ENCODE peak calls at places on chromosome 11, in ten cellular contexts. One of them, this sample, is unnamed.
A peak's percentile ranks its signal among the peaks of the same experiment; 100 is the strongest.

GRCh38 chr11:34155057-34155758 is 49.8 kb downstream of the NAT10 start:
- DNase-seq in thoracic aorta: no peak
- DNase-seq in left lung: peak; percentile 58
- DNase-seq in IMR-90: no peak
- DNase-seq in endothelial cell of umbilical vein: no peak
- DNase-seq in CD8-positive, alpha-beta T cell: no peak
- DNase-seq in fibroblast of lung: no peak
- DNase-seq in brain microvascular endothelial cell: no peak
- DNase-seq in kidney: peak; percentile 63
- DNase-seq in esophagus squamous epithelium: no peak
- DNase-seq in this sample: peak; percentile 61

GRCh38 chr11:59154585-59154984 is 11.9 kb downstream of the FAM111A start:
- DNase-seq in CD8-positive, alpha-beta T cell: no peak
- DNase-seq in kidney: no peak
- DNase-seq in brain microvascular endothelial cell: no peak
- DNase-seq in endothelial cell of umbilical vein: no peak
- DNase-seq in esophagus squamous epithelium: no peak
- DNase-seq in thoracic aorta: no peak
- DNase-seq in IMR-90: peak; percentile 26
- DNase-seq in left lung: no peak
- DNase-seq in fibroblast of lung: no peak
- DNase-seq in this sample: no peak

GRCh38 chr11:128658499-128658898 is 35.4 kb upstream of the FLI1 start:
- DNase-seq in endothelial cell of umbilical vein: no peak
- DNase-seq in IMR-90: no peak
- DNase-seq in kidney: no peak
- DNase-seq in left lung: no peak
- DNase-seq in CD8-positive, alpha-beta T cell: no peak
- DNase-seq in fibroblast of lung: no peak
- DNase-seq in thoracic aorta: no peak
- DNase-seq in esophagus squamous epithelium: no peak
- DNase-seq in brain microvascular endothelial cell: peak; percentile 11
- DNase-seq in this sample: no peak

GRCh38 chr11:73225001-73225686 is 7.1 kb downstream of the P2RY2 start:
- DNase-seq in esophagus squamous epithelium: no peak
- DNase-seq in left lung: no peak
- DNase-seq in brain microvascular endothelial cell: no peak
- DNase-seq in endothelial cell of umbilical vein: no peak
- DNase-seq in kidney: peak; percentile 21
- DNase-seq in CD8-positive, alpha-beta T cell: no peak
- DNase-seq in thoracic aorta: no peak
- DNase-seq in IMR-90: no peak
- DNase-seq in fibroblast of lung: no peak
- DNase-seq in this sample: peak; percentile 34

GRCh38 chr11:119729581-119730346 is 764 bp upstream of the NECTIN1 start:
- DNase-seq in CD8-positive, alpha-beta T cell: no peak
- DNase-seq in thoracic aorta: peak; percentile 21
- DNase-seq in brain microvascular endothelial cell: peak; percentile 16
- DNase-seq in endothelial cell of umbilical vein: peak; percentile 61
- DNase-seq in esophagus squamous epithelium: no peak
- DNase-seq in left lung: peak; percentile 85
- DNase-seq in kidney: peak; percentile 91
- DNase-seq in fibroblast of lung: peak; percentile 61
- DNase-seq in IMR-90: peak; percentile 39
- DNase-seq in this sample: peak; percentile 92

GRCh38 chr11:95520765-95521542 is 268.6 kb downstream of the FAM76B start:
- DNase-seq in left lung: no peak
- DNase-seq in esophagus squamous epithelium: no peak
- DNase-seq in endothelial cell of umbilical vein: no peak
- DNase-seq in kidney: no peak
- DNase-seq in CD8-positive, alpha-beta T cell: no peak
- DNase-seq in thoracic aorta: no peak
- DNase-seq in brain microvascular endothelial cell: no peak
- DNase-seq in IMR-90: no peak
- DNase-seq in fibroblast of lung: peak; percentile 65
- DNase-seq in this sample: no peak

GRCh38 chr11:27795955-27796861 is 96.0 kb upstream of the BDNF start:
- DNase-seq in kidney: no peak
- DNase-seq in thoracic aorta: no peak
- DNase-seq in left lung: no peak
- DNase-seq in IMR-90: peak; percentile 9
- DNase-seq in endothelial cell of umbilical vein: no peak
- DNase-seq in fibroblast of lung: no peak
- DNase-seq in CD8-positive, alpha-beta T cell: no peak
- DNase-seq in esophagus squamous epithelium: no peak
- DNase-seq in brain microvascular endothelial cell: no peak
- DNase-seq in this sample: no peak

GRCh38 chr11:30753994-30754393 is 167.8 kb upstream of the MPPED2 start:
- DNase-seq in kidney: no peak
- DNase-seq in brain microvascular endothelial cell: no peak
- DNase-seq in fibroblast of lung: no peak
- DNase-seq in esophagus squamous epithelium: no peak
- DNase-seq in thoracic aorta: no peak
- DNase-seq in left lung: no peak
- DNase-seq in CD8-positive, alpha-beta T cell: no peak
- DNase-seq in endothelial cell of umbilical vein: no peak
- DNase-seq in IMR-90: no peak
- DNase-seq in this sample: no peak

GRCh38 chr11:19646921-19647320 is 65.7 kb upstream of the NAV2 start:
- DNase-seq in left lung: no peak
- DNase-seq in esophagus squamous epithelium: no peak
- DNase-seq in thoracic aorta: no peak
- DNase-seq in fibroblast of lung: peak; percentile 95
- DNase-seq in kidney: no peak
- DNase-seq in endothelial cell of umbilical vein: no peak
- DNase-seq in brain microvascular endothelial cell: peak; percentile 88
- DNase-seq in IMR-90: peak; percentile 93
- DNase-seq in CD8-positive, alpha-beta T cell: no peak
- DNase-seq in this sample: no peak

GRCh38 chr11:44280257-44280656 is 29.7 kb downstream of the ALX4 start:
- DNase-seq in CD8-positive, alpha-beta T cell: no peak
- DNase-seq in esophagus squamous epithelium: no peak
- DNase-seq in left lung: no peak
- DNase-seq in endothelial cell of umbilical vein: no peak
- DNase-seq in thoracic aorta: no peak
- DNase-seq in fibroblast of lung: no peak
- DNase-seq in brain microvascular endothelial cell: no peak
- DNase-seq in IMR-90: no peak
- DNase-seq in kidney: no peak
- DNase-seq in this sample: no peak

GRCh38 chr11:10786451-10786850 is 22.3 kb downstream of the EIF4G2 start:
- DNase-seq in IMR-90: no peak
- DNase-seq in fibroblast of lung: no peak
- DNase-seq in brain microvascular endothelial cell: no peak
- DNase-seq in endothelial cell of umbilical vein: no peak
- DNase-seq in left lung: no peak
- DNase-seq in CD8-positive, alpha-beta T cell: no peak
- DNase-seq in esophagus squamous epithelium: no peak
- DNase-seq in kidney: no peak
- DNase-seq in thoracic aorta: no peak
- DNase-seq in this sample: no peak

GRCh38 chr11:32870676-32871075 is 21.9 kb upstream of the QSER1 start:
- DNase-seq in esophagus squamous epithelium: no peak
- DNase-seq in endothelial cell of umbilical vein: no peak
- DNase-seq in fibroblast of lung: no peak
- DNase-seq in CD8-positive, alpha-beta T cell: no peak
- DNase-seq in thoracic aorta: no peak
- DNase-seq in kidney: no peak
- DNase-seq in IMR-90: no peak
- DNase-seq in left lung: no peak
- DNase-seq in brain microvascular endothelial cell: no peak
- DNase-seq in this sample: no peak

GRCh38 chr11:20315800-20316199 is 47.7 kb upstream of the HTATIP2 start:
- DNase-seq in IMR-90: no peak
- DNase-seq in fibroblast of lung: no peak
- DNase-seq in thoracic aorta: no peak
- DNase-seq in CD8-positive, alpha-beta T cell: no peak
- DNase-seq in kidney: no peak
- DNase-seq in endothelial cell of umbilical vein: no peak
- DNase-seq in left lung: no peak
- DNase-seq in esophagus squamous epithelium: no peak
- DNase-seq in brain microvascular endothelial cell: no peak
- DNase-seq in this sample: no peak

GRCh38 chr11:65871811-65872548 is 620 bp downstream of the EFEMP2 start:
- DNase-seq in left lung: peak; percentile 79
- DNase-seq in IMR-90: no peak
- DNase-seq in kidney: peak; percentile 86
- DNase-seq in brain microvascular endothelial cell: peak; percentile 31
- DNase-seq in thoracic aorta: no peak
- DNase-seq in fibroblast of lung: peak; percentile 21
- DNase-seq in esophagus squamous epithelium: no peak
- DNase-seq in CD8-positive, alpha-beta T cell: no peak
- DNase-seq in endothelial cell of umbilical vein: peak; percentile 46
- DNase-seq in this sample: peak; percentile 77

GRCh38 chr11:118275184-118275583 is 11.1 kb upstream of the MPZL2 start:
- DNase-seq in fibroblast of lung: peak; percentile 58
- DNase-seq in CD8-positive, alpha-beta T cell: no peak
- DNase-seq in brain microvascular endothelial cell: no peak
- DNase-seq in esophagus squamous epithelium: no peak
- DNase-seq in left lung: no peak
- DNase-seq in IMR-90: no peak
- DNase-seq in kidney: no peak
- DNase-seq in thoracic aorta: no peak
- DNase-seq in endothelial cell of umbilical vein: peak; percentile 82
- DNase-seq in this sample: no peak
- H3K27ac ChIP-seq in fibroblast of lung: no peak overlapping the region
- H3K27ac ChIP-seq in CD8-positive, alpha-beta T cell: no peak overlapping the region
- H3K27ac ChIP-seq in brain microvascular endothelial cell: no peak overlapping the region
- H3K27ac ChIP-seq in esophagus squamous epithelium: peak overlapping the region; percentile 87
- H3K27ac ChIP-seq in left lung: peak overlapping the region; percentile 70
- H3K27ac ChIP-seq in IMR-90: no peak overlapping the region
- H3K27ac ChIP-seq in kidney: peak overlapping the region; percentile 66
- H3K27ac ChIP-seq in thoracic aorta: no peak overlapping the region
- H3K27ac ChIP-seq in endothelial cell of umbilical vein: peak overlapping the region; percentile 72
- H3K27ac ChIP-seq in this sample: no peak overlapping the region

DNA sequence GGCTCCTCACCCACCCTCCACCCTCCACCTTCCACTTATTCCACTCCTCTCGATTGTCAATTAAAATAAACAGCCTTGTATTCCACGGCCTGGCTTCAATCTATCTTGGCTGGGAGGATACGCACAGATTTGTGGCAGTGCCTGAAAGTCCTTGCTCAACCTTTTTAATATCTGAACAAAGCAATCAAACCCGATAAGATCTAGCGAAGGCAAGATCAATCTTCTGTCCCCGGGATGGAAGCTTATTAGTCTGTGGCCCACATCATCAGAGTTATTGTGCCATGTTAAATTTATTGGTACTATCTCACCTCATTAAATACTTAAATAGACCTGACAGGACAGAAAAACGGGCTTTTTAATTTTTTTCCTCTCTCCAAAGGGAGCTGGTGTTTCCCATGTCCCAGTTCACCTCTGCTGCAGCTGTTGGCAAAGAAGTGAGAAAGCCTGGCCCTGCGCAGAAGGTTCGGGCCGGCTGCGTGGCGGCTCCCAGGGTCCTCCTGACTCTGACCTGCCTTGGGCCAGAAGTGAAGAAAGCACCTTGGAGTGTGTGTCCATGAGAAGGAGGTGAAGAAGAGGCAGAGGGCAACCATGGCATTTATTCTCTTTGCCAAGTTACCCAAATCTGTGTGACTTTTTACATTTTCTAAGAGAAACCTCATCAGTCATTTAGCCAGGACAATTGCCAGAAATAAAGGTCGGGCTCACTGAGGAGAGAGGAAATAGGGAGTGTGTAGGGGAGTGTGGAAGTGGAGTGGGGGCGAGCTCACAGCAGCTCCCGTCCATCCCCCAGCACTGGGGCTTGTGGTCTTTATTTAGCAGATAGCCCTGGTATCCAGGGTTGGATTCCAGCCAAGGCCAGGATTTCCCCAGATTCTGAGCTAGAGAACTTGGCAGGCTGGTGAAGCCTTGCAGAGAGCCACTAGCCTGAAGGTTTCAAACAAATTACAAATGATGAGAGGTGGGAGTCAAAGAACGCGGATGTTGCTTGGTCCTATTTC is 102.3 kb upstream of the CADM1 start:
- DNase-seq in CD8-positive, alpha-beta T cell: no peak
- DNase-seq in brain microvascular endothelial cell: peak; percentile 9
- DNase-seq in fibroblast of lung: peak; percentile 86
- DNase-seq in endothelial cell of umbilical vein: no peak
- DNase-seq in IMR-90: peak; percentile 67
- DNase-seq in thoracic aorta: no peak
- DNase-seq in esophagus squamous epithelium: no peak
- DNase-seq in left lung: peak; percentile 38
- DNase-seq in kidney: no peak
- DNase-seq in this sample: peak; percentile 81
- H3K4me3 ChIP-seq in CD8-positive, alpha-beta T cell: no peak overlapping the region
- H3K4me3 ChIP-seq in brain microvascular endothelial cell: no peak overlapping the region
- H3K4me3 ChIP-seq in fibroblast of lung: no peak overlapping the region
- H3K4me3 ChIP-seq in endothelial cell of umbilical vein: no peak overlapping the region
- H3K4me3 ChIP-seq in IMR-90: no peak overlapping the region
- H3K4me3 ChIP-seq in thoracic aorta: peak overlapping the region; percentile 26
- H3K4me3 ChIP-seq in esophagus squamous epithelium: no peak overlapping the region
- H3K4me3 ChIP-seq in left lung: no peak overlapping the region
- H3K4me3 ChIP-seq in kidney: no peak overlapping the region
- H3K4me3 ChIP-seq in this sample: no peak overlapping the region

DNA sequence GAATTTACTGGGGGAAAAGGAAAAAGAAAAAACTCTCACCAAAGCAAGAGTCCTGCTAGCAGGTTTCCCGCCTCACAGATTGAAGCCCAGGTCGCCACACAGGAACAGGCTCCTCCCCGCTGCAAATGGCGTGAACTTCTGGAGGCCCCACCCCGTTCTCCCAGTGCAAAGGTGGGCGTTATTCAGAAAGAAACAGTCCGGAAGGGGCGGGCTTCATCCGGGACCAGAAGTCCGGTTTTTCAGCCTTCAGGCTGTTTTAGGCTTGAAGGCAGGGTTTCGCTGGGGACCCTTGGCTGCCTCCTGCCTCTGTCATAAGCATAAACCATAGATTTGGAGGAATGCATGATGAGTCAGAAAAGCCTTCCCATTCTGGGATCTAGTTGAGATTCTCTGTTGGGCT is 148.3 kb upstream of the POU2AF2 start:
- DNase-seq in thoracic aorta: no peak
- DNase-seq in endothelial cell of umbilical vein: no peak
- DNase-seq in left lung: peak; percentile 73
- DNase-seq in CD8-positive, alpha-beta T cell: no peak
- DNase-seq in brain microvascular endothelial cell: no peak
- DNase-seq in fibroblast of lung: peak; percentile 22
- DNase-seq in esophagus squamous epithelium: no peak
- DNase-seq in IMR-90: peak; percentile 62
- DNase-seq in kidney: peak; percentile 72
- DNase-seq in this sample: peak; percentile 66
- H3K27ac ChIP-seq in thoracic aorta: no peak overlapping the region
- H3K27ac ChIP-seq in endothelial cell of umbilical vein: no peak overlapping the region
- H3K27ac ChIP-seq in left lung: no peak overlapping the region
- H3K27ac ChIP-seq in CD8-positive, alpha-beta T cell: no peak overlapping the region
- H3K27ac ChIP-seq in brain microvascular endothelial cell: no peak overlapping the region
- H3K27ac ChIP-seq in fibroblast of lung: no peak overlapping the region
- H3K27ac ChIP-seq in esophagus squamous epithelium: no peak overlapping the region
- H3K27ac ChIP-seq in IMR-90: peak overlapping the region; percentile 2
- H3K27ac ChIP-seq in kidney: no peak overlapping the region
- H3K27ac ChIP-seq in this sample: no peak overlapping the region

DNA sequence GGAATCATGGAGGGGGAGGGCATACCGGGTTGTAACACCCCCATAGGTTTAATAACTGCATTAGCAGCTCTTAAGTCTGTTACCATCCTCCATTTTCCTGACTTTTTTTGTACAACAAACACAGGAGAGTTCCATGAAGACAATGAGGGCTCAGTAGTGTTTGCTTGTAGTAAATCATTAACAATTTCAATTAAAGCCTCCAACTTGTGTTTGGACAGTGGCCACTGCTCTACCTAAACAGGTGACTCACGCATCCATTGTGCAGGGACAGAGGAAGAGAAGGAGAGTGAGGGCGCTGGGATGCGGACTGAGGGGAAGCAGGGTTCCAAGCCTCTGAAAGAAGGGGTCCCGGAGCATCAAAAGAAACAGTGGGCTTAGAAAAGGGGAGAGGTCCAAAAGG is 21.3 kb upstream of the MTNR1B start:
- DNase-seq in fibroblast of lung: no peak
- DNase-seq in endothelial cell of umbilical vein: no peak
- DNase-seq in thoracic aorta: no peak
- DNase-seq in esophagus squamous epithelium: no peak
- DNase-seq in left lung: no peak
- DNase-seq in brain microvascular endothelial cell: no peak
- DNase-seq in CD8-positive, alpha-beta T cell: no peak
- DNase-seq in IMR-90: no peak
- DNase-seq in kidney: no peak
- DNase-seq in this sample: no peak
- H3K4me3 ChIP-seq in fibroblast of lung: no peak overlapping the region
- H3K4me3 ChIP-seq in endothelial cell of umbilical vein: no peak overlapping the region
- H3K4me3 ChIP-seq in thoracic aorta: no peak overlapping the region
- H3K4me3 ChIP-seq in esophagus squamous epithelium: no peak overlapping the region
- H3K4me3 ChIP-seq in left lung: no peak overlapping the region
- H3K4me3 ChIP-seq in brain microvascular endothelial cell: no peak overlapping the region
- H3K4me3 ChIP-seq in CD8-positive, alpha-beta T cell: no peak overlapping the region
- H3K4me3 ChIP-seq in IMR-90: no peak overlapping the region
- H3K4me3 ChIP-seq in kidney: no peak overlapping the region
- H3K4me3 ChIP-seq in this sample: no peak overlapping the region